ENCODE peak calls at places on chromosomes 7 and 10, in seven cellular contexts. One of them, this sample, is unnamed.

GRCh38 chr10:12572281-12572680 is 222.9 kb downstream of the CAMK1D start:
- DNase-seq in IMR-90: no peak
- DNase-seq in neuronal stem cell: no peak
- DNase-seq in H9: no peak
- DNase-seq in mesenchymal stem cell: no peak
- DNase-seq in mesendoderm: no peak
- DNase-seq in H1: no peak
- DNase-seq in this sample: no peak

GRCh38 chr10:19331164-19331563 is 282.6 kb downstream of the MALRD1 start:
- DNase-seq in IMR-90: no peak
- DNase-seq in neuronal stem cell: no peak
- DNase-seq in H9: no peak
- DNase-seq in mesenchymal stem cell: no peak
- DNase-seq in mesendoderm: no peak
- DNase-seq in H1: no peak
- DNase-seq in this sample: no peak

GRCh38 chr10:3401491-3401938 is 228.9 kb upstream of the PITRM1 start:
- DNase-seq in IMR-90: peak
- DNase-seq in neuronal stem cell: no peak
- DNase-seq in H9: no peak
- DNase-seq in mesenchymal stem cell: peak
- DNase-seq in mesendoderm: no peak
- DNase-seq in H1: no peak
- DNase-seq in this sample: no peak

GRCh38 chr7:47520408-47520807 is 61.5 kb downstream of the TNS3 start:
- DNase-seq in IMR-90: peak
- DNase-seq in neuronal stem cell: no peak
- DNase-seq in H9: no peak
- DNase-seq in mesenchymal stem cell: peak
- DNase-seq in mesendoderm: no peak
- DNase-seq in H1: no peak
- DNase-seq in this sample: no peak

GRCh38 chr10:122333037-122333436 is 41.5 kb upstream of the PLEKHA1 start:
- DNase-seq in IMR-90: no peak
- DNase-seq in neuronal stem cell: no peak
- DNase-seq in H9: no peak
- DNase-seq in mesenchymal stem cell: no peak
- DNase-seq in mesendoderm: no peak
- DNase-seq in H1: no peak
- DNase-seq in this sample: no peak

GRCh38 chr10:46551701-46552525 is 4.5 kb downstream of the GPRIN2 start:
- DNase-seq in IMR-90: no peak
- DNase-seq in neuronal stem cell: no peak
- DNase-seq in H9: peak
- DNase-seq in mesenchymal stem cell: no peak
- DNase-seq in mesendoderm: no peak
- DNase-seq in H1: peak
- DNase-seq in this sample: no peak

GRCh38 chr10:12844796-12845524 is 156.6 kb downstream of the CCDC3 start:
- DNase-seq in IMR-90: peak
- DNase-seq in neuronal stem cell: no peak
- DNase-seq in H9: no peak
- DNase-seq in mesenchymal stem cell: peak
- DNase-seq in mesendoderm: peak
- DNase-seq in H1: no peak
- DNase-seq in this sample: peak

GRCh38 chr7:152601305-152601798 is 74.6 kb downstream of the XRCC2 start:
- DNase-seq in IMR-90: no peak
- DNase-seq in neuronal stem cell: no peak
- DNase-seq in H9: no peak
- DNase-seq in mesenchymal stem cell: no peak
- DNase-seq in mesendoderm: no peak
- DNase-seq in H1: no peak
- DNase-seq in this sample: no peak

GRCh38 chr10:86204421-86205045 is 162.1 kb downstream of the GRID1 start:
- DNase-seq in IMR-90: no peak
- DNase-seq in neuronal stem cell: no peak
- DNase-seq in H9: no peak
- DNase-seq in mesenchymal stem cell: no peak
- DNase-seq in mesendoderm: no peak
- DNase-seq in H1: no peak
- DNase-seq in this sample: no peak

GRCh38 chr10:71308985-71309384 is 10.1 kb upstream of the SLC29A3 start:
- DNase-seq in IMR-90: no peak
- DNase-seq in neuronal stem cell: no peak
- DNase-seq in H9: no peak
- DNase-seq in mesenchymal stem cell: no peak
- DNase-seq in mesendoderm: no peak
- DNase-seq in H1: no peak
- DNase-seq in this sample: no peak
- H3K4me2 ChIP-seq in IMR-90: no peak
- H3K4me2 ChIP-seq in neuronal stem cell: no peak
- H3K4me2 ChIP-seq in H9: no peak
- H3K4me2 ChIP-seq in mesenchymal stem cell: no peak
- H3K4me2 ChIP-seq in mesendoderm: no peak
- H3K4me2 ChIP-seq in H1: no peak
- H3K4me2 ChIP-seq in this sample: no peak

GRCh38 chr10:5344746-5345145 is 20.0 kb upstream of the UCN3 start:
- DNase-seq in IMR-90: no peak
- DNase-seq in neuronal stem cell: no peak
- DNase-seq in H9: no peak
- DNase-seq in mesenchymal stem cell: no peak
- DNase-seq in mesendoderm: no peak
- DNase-seq in H1: no peak
- DNase-seq in this sample: no peak

GRCh38 chr10:5343092-5343491 is 21.7 kb upstream of the UCN3 start:
- DNase-seq in IMR-90: no peak
- DNase-seq in neuronal stem cell: no peak
- DNase-seq in H9: no peak
- DNase-seq in mesenchymal stem cell: no peak
- DNase-seq in mesendoderm: no peak
- DNase-seq in H1: no peak
- DNase-seq in this sample: no peak

GRCh38 chr10:5343561-5343960 is 21.2 kb upstream of the UCN3 start:
- DNase-seq in IMR-90: no peak
- DNase-seq in neuronal stem cell: no peak
- DNase-seq in H9: no peak
- DNase-seq in mesenchymal stem cell: peak
- DNase-seq in mesendoderm: peak
- DNase-seq in H1: no peak
- DNase-seq in this sample: no peak

GRCh38 chr10:5346881-5347280 is 17.9 kb upstream of the UCN3 start:
- DNase-seq in IMR-90: no peak
- DNase-seq in neuronal stem cell: no peak
- DNase-seq in H9: no peak
- DNase-seq in mesenchymal stem cell: no peak
- DNase-seq in mesendoderm: no peak
- DNase-seq in H1: no peak
- DNase-seq in this sample: no peak

GRCh38 chr10:5343979-5344378 is 20.8 kb upstream of the UCN3 start:
- DNase-seq in IMR-90: no peak
- DNase-seq in neuronal stem cell: no peak
- DNase-seq in H9: no peak
- DNase-seq in mesenchymal stem cell: no peak
- DNase-seq in mesendoderm: no peak
- DNase-seq in H1: no peak
- DNase-seq in this sample: no peak
- H3K18ac ChIP-seq in IMR-90: no peak
- H3K18ac ChIP-seq in neuronal stem cell: no peak
- H3K18ac ChIP-seq in H9: no peak
- H3K18ac ChIP-seq in mesenchymal stem cell: no peak
- H3K18ac ChIP-seq in mesendoderm: no peak
- H3K18ac ChIP-seq in H1: no peak
- H3K18ac ChIP-seq in this sample: no peak

GRCh38 chr10:126199221-126199998 is 188.9 kb downstream of the ADAM12 start:
- DNase-seq in IMR-90: peak
- DNase-seq in neuronal stem cell: no peak
- DNase-seq in H9: no peak
- DNase-seq in mesenchymal stem cell: peak
- DNase-seq in mesendoderm: no peak
- DNase-seq in H1: no peak
- DNase-seq in this sample: peak

GRCh38 chr10:126198681-126199080 is 189.6 kb downstream of the ADAM12 start:
- DNase-seq in IMR-90: no peak
- DNase-seq in neuronal stem cell: no peak
- DNase-seq in H9: no peak
- DNase-seq in mesenchymal stem cell: no peak
- DNase-seq in mesendoderm: no peak
- DNase-seq in H1: no peak
- DNase-seq in this sample: no peak

GRCh38 chr10:126191192-126191591 is 197.1 kb downstream of the ADAM12 start:
- DNase-seq in IMR-90: no peak
- DNase-seq in neuronal stem cell: no peak
- DNase-seq in H9: no peak
- DNase-seq in mesenchymal stem cell: no peak
- DNase-seq in mesendoderm: no peak
- DNase-seq in H1: no peak
- DNase-seq in this sample: no peak

GRCh38 chr10:126197036-126197543 is 191.2 kb downstream of the ADAM12 start:
- DNase-seq in IMR-90: no peak
- DNase-seq in neuronal stem cell: no peak
- DNase-seq in H9: no peak
- DNase-seq in mesenchymal stem cell: no peak
- DNase-seq in mesendoderm: no peak
- DNase-seq in H1: no peak
- DNase-seq in this sample: no peak

GRCh38 chr10:126196225-126196624 is 192.1 kb downstream of the ADAM12 start:
- DNase-seq in IMR-90: no peak
- DNase-seq in neuronal stem cell: no peak
- DNase-seq in H9: no peak
- DNase-seq in mesenchymal stem cell: no peak
- DNase-seq in mesendoderm: no peak
- DNase-seq in H1: no peak
- DNase-seq in this sample: no peak
- H3K4me2 ChIP-seq in IMR-90: no peak
- H3K4me2 ChIP-seq in neuronal stem cell: no peak
- H3K4me2 ChIP-seq in H9: no peak
- H3K4me2 ChIP-seq in mesenchymal stem cell: no peak
- H3K4me2 ChIP-seq in mesendoderm: no peak
- H3K4me2 ChIP-seq in H1: no peak
- H3K4me2 ChIP-seq in this sample: no peak

GRCh38 chr7:100819586-100819985 is 7.7 kb downstream of the EPHB4 start:
- DNase-seq in IMR-90: no peak
- DNase-seq in neuronal stem cell: no peak
- DNase-seq in H9: no peak
- DNase-seq in mesenchymal stem cell: no peak
- DNase-seq in mesendoderm: no peak
- DNase-seq in H1: no peak
- DNase-seq in this sample: no peak

GRCh38 chr7:100817097-100817496 is 10.2 kb downstream of the EPHB4 start:
- DNase-seq in IMR-90: no peak
- DNase-seq in neuronal stem cell: no peak
- DNase-seq in H9: no peak
- DNase-seq in mesenchymal stem cell: no peak
- DNase-seq in mesendoderm: no peak
- DNase-seq in H1: no peak
- DNase-seq in this sample: no peak

GRCh38 chr7:100818825-100819224 is 8.5 kb downstream of the EPHB4 start:
- DNase-seq in IMR-90: no peak
- DNase-seq in neuronal stem cell: no peak
- DNase-seq in H9: no peak
- DNase-seq in mesenchymal stem cell: no peak
- DNase-seq in mesendoderm: no peak
- DNase-seq in H1: no peak
- DNase-seq in this sample: no peak

GRCh38 chr7:100822236-100823139 is 4.8 kb downstream of the EPHB4 start:
- DNase-seq in IMR-90: no peak
- DNase-seq in neuronal stem cell: no peak
- DNase-seq in H9: no peak
- DNase-seq in mesenchymal stem cell: no peak
- DNase-seq in mesendoderm: no peak
- DNase-seq in H1: no peak
- DNase-seq in this sample: no peak

DNA sequence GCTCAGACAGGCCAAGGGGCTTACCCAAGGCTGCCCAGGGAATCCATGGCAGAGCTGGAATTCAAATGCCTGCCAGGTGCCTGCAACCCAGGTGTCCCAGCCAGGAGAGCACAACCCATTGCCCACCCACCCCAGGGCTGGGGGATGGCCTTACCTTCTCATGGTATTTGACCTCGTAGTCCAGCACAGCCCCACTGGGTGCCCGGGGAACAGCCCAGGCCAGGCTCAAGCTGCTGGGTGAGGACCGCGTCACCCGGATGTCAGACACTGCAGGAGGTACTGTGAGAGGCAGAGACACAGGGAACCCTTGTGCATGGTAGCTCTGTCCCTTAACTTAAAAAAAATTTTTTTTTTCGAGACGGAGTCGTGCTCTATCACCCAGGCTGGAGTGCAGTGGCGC is 9.0 kb downstream of the EPHB4 start:
- DNase-seq in IMR-90: no peak
- DNase-seq in neuronal stem cell: no peak
- DNase-seq in H9: no peak
- DNase-seq in mesenchymal stem cell: no peak
- DNase-seq in mesendoderm: no peak
- DNase-seq in H1: no peak
- DNase-seq in this sample: no peak
- H3K18ac ChIP-seq in IMR-90: no peak
- H3K18ac ChIP-seq in neuronal stem cell: no peak
- H3K18ac ChIP-seq in H9: no peak
- H3K18ac ChIP-seq in mesenchymal stem cell: no peak
- H3K18ac ChIP-seq in mesendoderm: no peak
- H3K18ac ChIP-seq in H1: no peak
- H3K18ac ChIP-seq in this sample: peak

GRCh38 chr7:45938626-45939302 is 17.7 kb upstream of the IGFBP3 start:
- DNase-seq in IMR-90: no peak
- DNase-seq in neuronal stem cell: no peak
- DNase-seq in H9: peak
- DNase-seq in mesenchymal stem cell: no peak
- DNase-seq in mesendoderm: peak
- DNase-seq in H1: peak
- DNase-seq in this sample: no peak

GRCh38 chr7:45939574-45939973 is 18.5 kb upstream of the IGFBP3 start:
- DNase-seq in IMR-90: no peak
- DNase-seq in neuronal stem cell: no peak
- DNase-seq in H9: no peak
- DNase-seq in mesenchymal stem cell: no peak
- DNase-seq in mesendoderm: no peak
- DNase-seq in H1: no peak
- DNase-seq in this sample: no peak

GRCh38 chr7:45937862-45938261 is 16.8 kb upstream of the IGFBP3 start:
- DNase-seq in IMR-90: no peak
- DNase-seq in neuronal stem cell: no peak
- DNase-seq in H9: no peak
- DNase-seq in mesenchymal stem cell: no peak
- DNase-seq in mesendoderm: no peak
- DNase-seq in H1: no peak
- DNase-seq in this sample: no peak

GRCh38 chr7:45943986-45944385 is 22.9 kb upstream of the IGFBP3 start:
- DNase-seq in IMR-90: peak
- DNase-seq in neuronal stem cell: no peak
- DNase-seq in H9: no peak
- DNase-seq in mesenchymal stem cell: no peak
- DNase-seq in mesendoderm: no peak
- DNase-seq in H1: no peak
- DNase-seq in this sample: no peak

DNA sequence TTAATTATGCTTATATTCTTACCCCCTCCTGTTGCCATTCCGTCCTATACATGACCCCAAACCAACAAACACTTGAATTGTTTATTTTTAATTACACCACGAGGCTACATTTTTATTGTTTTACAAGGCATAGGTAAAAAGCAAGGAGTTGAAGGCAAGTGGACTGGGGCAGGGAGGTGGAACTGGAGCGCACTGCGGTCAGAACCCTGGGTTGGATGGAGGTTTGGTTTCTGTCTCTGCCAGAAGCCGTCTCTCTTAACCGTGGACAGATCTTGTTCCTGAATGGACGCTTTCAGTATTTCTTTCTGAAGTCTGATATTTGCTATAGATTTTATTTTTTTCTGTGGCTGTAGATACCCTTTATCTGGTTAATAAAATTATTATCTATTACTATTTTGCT is 19.9 kb upstream of the IGFBP3 start:
- DNase-seq in IMR-90: no peak
- DNase-seq in neuronal stem cell: no peak
- DNase-seq in H9: no peak
- DNase-seq in mesenchymal stem cell: no peak
- DNase-seq in mesendoderm: no peak
- DNase-seq in H1: no peak
- DNase-seq in this sample: no peak
- H3K4me2 ChIP-seq in IMR-90: no peak
- H3K4me2 ChIP-seq in neuronal stem cell: no peak
- H3K4me2 ChIP-seq in H9: no peak
- H3K4me2 ChIP-seq in mesenchymal stem cell: no peak
- H3K4me2 ChIP-seq in mesendoderm: no peak
- H3K4me2 ChIP-seq in H1: no peak
- H3K4me2 ChIP-seq in this sample: no peak

This sample was measured in trophoblast cell.